ENCODE peak calls at places on chromosomes 12 and 14, in five cellular contexts. U is mucosa of gallbladder; N is AML-193; C is NCI-H2107; A is stimulated activated CD8-positive, alpha-beta memory T cell treated with anti-CD3 and anti-CD28 coated beads, Interleukin-7, amount 100 ng/mL, for 1 hour. S is an unnamed sample.

GRCh38 chr12:80041691-80042090 is 57.6 kb upstream of the OTOGL start:
- DNase-seq in U (no peak), N (no peak), A (no peak), C (no peak), S (no peak)

GRCh38 chr12:102356690-102357089 is 123.7 kb downstream of the IGF1 start:
- DNase-seq in U (no peak), N (no peak), A (no peak), C (no peak), S (no peak)

GRCh38 chr14:30214456-30215090 is 286.9 kb upstream of the PRKD1 start:
- DNase-seq in A (no peak), U (peak), C (peak), N (peak), S (no peak)

GRCh38 chr14:55332654-55333570 is 61.7 kb downstream of the FBXO34 start:
- DNase-seq in A (no peak), N (no peak), C (no peak), U (no peak), S (no peak)

GRCh38 chr12:25186788-25187397 is 8.1 kb downstream of the DNAI7 start:
- DNase-seq in C (no peak), U (no peak), N (no peak), A (no peak), S (no peak)

GRCh38 chr14:23307687-23308644 is 1.3 kb downstream of the BCL2L2 start:
- DNase-seq in N (no peak), U (no peak), A (no peak), C (no peak), S (no peak)

GRCh38 chr14:70808023-70808401 is 1.3 kb downstream of the MAP3K9 start:
- DNase-seq in N (no peak), U (peak), C (peak), A (peak), S (peak)

GRCh38 chr12:124428136-124428791 is 133.4 kb downstream of the RFLNA start:
- DNase-seq in A (no peak), C (no peak), N (no peak), U (peak), S (no peak)

GRCh38 chr14:54564799-54565235 is 2.1 kb upstream of the SAMD4A start:
- DNase-seq in U (peak), A (no peak), C (no peak), N (no peak), S (no peak)

GRCh38 chr14:53663709-53664108 is 292.9 kb downstream of the BMP4 start:
- DNase-seq in A (no peak), U (no peak), N (no peak), C (no peak), S (no peak)

GRCh38 chr14:91058017-91058675 is 2.3 kb downstream of the RPS6KA5 start:
- DNase-seq in A (no peak), C (no peak), N (no peak), U (no peak), S (no peak)

GRCh38 chr12:110920324-110920910 is at the start of gene MYL2:
- DNase-seq in C (no peak), U (no peak), A (no peak), N (no peak), S (no peak)

GRCh38 chr14:61764342-61765122 is 2.3 kb downstream of the SNAPC1 start:
- DNase-seq in N (no peak), A (no peak), C (no peak), U (no peak), S (no peak)

GRCh38 chr12:112664569-112664968 is 127.0 kb upstream of the RPH3A start:
- DNase-seq in C (no peak), U (no peak), N (no peak), A (no peak), S (no peak)

GRCh38 chr12:123119808-123120207 is 31.1 kb downstream of the PITPNM2 start:
- DNase-seq in N (no peak), A (no peak), C (no peak), U (no peak), S (peak)

GRCh38 chr14:72605096-72605920 is 288.6 kb downstream of the DPF3 start:
- DNase-seq in U (peak), C (no peak), N (no peak), A (no peak), S (no peak)

GRCh38 chr12:1162083-1162760 is 171.2 kb downstream of the ERC1 start:
- DNase-seq in N (no peak), C (peak), A (no peak), U (no peak), S (no peak)

GRCh38 chr14:89179891-89180404 is 237.1 kb downstream of the FOXN3 start:
- DNase-seq in A (no peak), C (no peak), U (no peak), N (no peak), S (no peak)

GRCh38 chr12:57549909-57550627 is at the start of gene KIF5A:
- DNase-seq in A (peak), N (no peak), U (no peak), C (no peak), S (peak)

GRCh38 chr14:26163761-26164160 is 434.1 kb downstream of the NOVA1 start:
- DNase-seq in U (no peak), N (peak), C (no peak), A (no peak), S (peak)

GRCh38 chr12:93029091-93029490 is 100.0 kb upstream of the EEA1 start:
- DNase-seq in U (no peak), A (no peak), N (no peak), C (no peak), S (no peak)

GRCh38 chr12:121800694-121801600 is 2.9 kb upstream of the SETD1B start:
- DNase-seq in U (peak), A (no peak), N (peak), C (peak), S (peak)

GRCh38 chr12:2624543-2625266 is 170.1 kb upstream of the FKBP4 start:
- DNase-seq in N (peak), A (no peak), U (no peak), C (no peak), S (no peak)

GRCh38 chr12:96502477-96502876 is 13.1 kb downstream of the CFAP54 start:
- DNase-seq in A (no peak), U (no peak), C (no peak), N (no peak), S (no peak)

GRCh38 chr14:93977171-93977570 is 801 bp upstream of the ASB2 start:
- DNase-seq in N (no peak), A (no peak), C (no peak), U (no peak), S (no peak)

GRCh38 chr12:113514602-113515001 is 42.9 kb upstream of the LHX5 start:
- DNase-seq in A (no peak), C (no peak), U (no peak), N (no peak), S (no peak)